ENCODE peak calls at places on chromosomes 16 and 17, in seven cellular contexts. J, Y, O, I, B, L and V are unnamed samples.
A peak's percentile ranks its signal among the peaks of the same experiment; 100 is the strongest.

GRCh38 chr17:65664296-65664695 is 102.8 kb upstream of the AXIN2 start:
- DNase-seq in J (no peak), Y (no peak), O (no peak), I (no peak), B (no peak), L (no peak), V (no peak)

GRCh38 chr17:79794659-79795511 is 2.0 kb downstream of the CBX8 start:
- DNase-seq in J (no peak), Y (no peak), O (no peak), I (no peak), B (no peak), L (no peak), V (no peak)

GRCh38 chr16:75097941-75098897 is 18.4 kb downstream of the LDHD start:
- DNase-seq in J (no peak), Y (no peak), O (no peak), I (no peak), B (no peak), L (no peak), V (no peak)

GRCh38 chr17:1488826-1489275 is 3.6 kb downstream of the MYO1C start:
- DNase-seq in J (no peak), Y (no peak), O (no peak), I (no peak), B (no peak), L (no peak), V (no peak)

GRCh38 chr17:39147221-39148185 is 3.9 kb downstream of the PLXDC1 start:
- DNase-seq in J (no peak), Y (no peak), O (no peak), I (no peak), B (no peak), L (no peak), V (no peak)

GRCh38 chr17:6706499-6706898 is 6.7 kb downstream of the SLC13A5 start:
- DNase-seq in J (no peak), Y (no peak), O (no peak), I (no peak), B (no peak), L (no peak), V (no peak)

GRCh38 chr17:28547623-28548416 is 4.6 kb downstream of the UNC119 start:
- DNase-seq in J (peak; percentile 60), Y (peak; percentile 76), O (peak; percentile 92), I (peak; percentile 68), B (peak; percentile 53), L (peak; percentile 73), V (peak; percentile 60)

GRCh38 chr17:49201481-49201927 is 8.9 kb downstream of the GNGT2 start:
- DNase-seq in J (no peak), Y (no peak), O (no peak), I (no peak), B (no peak), L (no peak), V (no peak)

GRCh38 chr16:82846806-82847205 is 220.0 kb downstream of the CDH13 start:
- DNase-seq in J (no peak), Y (no peak), O (no peak), I (no peak), B (no peak), L (no peak), V (no peak)

GRCh38 chr16:56263711-56264608 is 72.7 kb downstream of the GNAO1 start:
- DNase-seq in J (peak; percentile 81), Y (peak; percentile 27), O (peak; percentile 86), I (no peak), B (no peak), L (no peak), V (no peak)

GRCh38 chr17:44376124-44376523 is 12.5 kb upstream of the FAM171A2 start:
- DNase-seq in J (peak; percentile 57), Y (peak; percentile 72), O (peak; percentile 81), I (no peak), B (no peak), L (no peak), V (no peak)

GRCh38 chr16:30948087-30948955 is 547 bp upstream of the ORAI3 start:
- DNase-seq in J (peak; percentile 82), Y (peak; percentile 73), O (peak; percentile 95), I (peak; percentile 92), B (peak; percentile 98), L (no peak), V (no peak)

GRCh38 chr16:56269824-56270684 is 78.8 kb downstream of the GNAO1 start:
- DNase-seq in J (peak; percentile 52), Y (no peak), O (no peak), I (no peak), B (peak; percentile 29), L (no peak), V (no peak)

GRCh38 chr16:31141489-31142108 is 6.1 kb upstream of the PRSS8 start:
- DNase-seq in J (no peak), Y (peak; percentile 20), O (peak; percentile 47), I (no peak), B (no peak), L (no peak), V (no peak)

GRCh38 chr16:70805380-70805779 is 4.4 kb upstream of the VAC14 start:
- DNase-seq in J (no peak), Y (no peak), O (no peak), I (no peak), B (no peak), L (no peak), V (no peak)

GRCh38 chr16:54411555-54411954 is 125.0 kb upstream of the IRX3 start:
- DNase-seq in J (no peak), Y (no peak), O (no peak), I (no peak), B (no peak), L (no peak), V (no peak)

GRCh38 chr16:73022534-73022933 is 25.4 kb downstream of the ZFHX3 start:
- DNase-seq in J (no peak), Y (no peak), O (no peak), I (no peak), B (no peak), L (no peak), V (no peak)

GRCh38 chr17:49995055-49995738 is at the start of gene DLX3:
- DNase-seq in J (no peak), Y (no peak), O (peak; percentile 81), I (no peak), B (peak; percentile 65), L (no peak), V (no peak)

GRCh38 chr17:50986989-50987660 is 121.0 kb upstream of the TOB1 start:
- DNase-seq in J (no peak), Y (no peak), O (no peak), I (no peak), B (no peak), L (no peak), V (no peak)

GRCh38 chr17:74453665-74454196 is 12.7 kb upstream of the CD300A start:
- DNase-seq in J (no peak), Y (peak; percentile 99), O (peak; percentile 99), I (no peak), B (no peak), L (no peak), V (no peak)

GRCh38 chr17:309361-309888 is 43.2 kb downstream of the RPH3AL start:
- DNase-seq in J (peak; percentile 53), Y (peak; percentile 78), O (peak; percentile 86), I (no peak), B (peak; percentile 27), L (no peak), V (no peak)

DNA sequence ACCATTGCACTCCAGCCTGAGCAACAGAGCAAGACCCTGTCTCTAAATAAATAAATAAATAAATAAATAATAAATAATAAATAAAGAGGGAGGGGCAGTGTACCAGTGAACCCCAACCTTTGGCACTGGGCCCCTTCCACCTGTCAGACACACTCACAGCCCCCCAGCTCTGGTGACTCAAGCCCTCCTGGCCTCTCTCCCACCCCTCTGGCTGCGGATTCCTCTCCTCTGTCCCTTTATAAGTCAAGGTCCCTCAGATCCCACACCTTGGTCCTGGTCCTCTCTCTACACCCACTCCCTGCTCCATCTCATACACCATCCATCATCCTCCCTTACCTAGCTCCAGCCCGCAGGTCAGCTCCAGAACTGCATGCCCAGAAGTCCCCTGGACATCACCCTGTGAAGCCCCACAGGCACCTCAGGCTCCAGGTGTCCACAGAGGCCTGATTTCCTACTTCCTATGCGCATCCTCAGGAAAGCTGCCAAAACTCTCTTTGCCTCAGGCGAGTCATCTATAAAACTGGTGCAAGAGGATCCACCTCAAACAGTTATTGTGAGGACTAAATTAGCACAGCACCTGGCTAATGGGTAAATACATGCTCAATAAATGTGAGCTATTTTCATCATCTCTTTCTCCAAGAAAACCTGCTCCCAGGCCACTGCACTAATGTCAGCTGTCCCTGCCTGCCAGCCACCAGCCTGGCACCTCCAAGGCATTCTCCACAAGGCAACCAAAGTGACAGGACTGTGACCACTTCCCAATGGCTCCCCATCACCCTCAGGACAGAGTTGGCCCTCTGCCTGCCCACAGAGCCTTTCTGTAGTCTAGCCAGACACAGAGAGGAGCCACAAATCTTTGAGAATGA is 46.8 kb downstream of the BEAN1 start:
- DNase-seq in J (no peak), Y (no peak), O (no peak), I (no peak), B (no peak), L (no peak), V (no peak)
- TF ChIP-seq SIN3A in J (no peak), Y (no peak), O (no peak), I (no peak), B (no peak), L (no peak), V (no peak)

GRCh38 chr16:1918890-1919679 is 870 bp upstream of the HS3ST6 start:
- DNase-seq in J (no peak), Y (no peak), O (peak; percentile 82), I (no peak), B (no peak), L (no peak), V (no peak)
- TF ChIP-seq SIN3A in J (no peak), Y (no peak), O (no peak), I (no peak), B (no peak), L (no peak), V (no peak)

DNA sequence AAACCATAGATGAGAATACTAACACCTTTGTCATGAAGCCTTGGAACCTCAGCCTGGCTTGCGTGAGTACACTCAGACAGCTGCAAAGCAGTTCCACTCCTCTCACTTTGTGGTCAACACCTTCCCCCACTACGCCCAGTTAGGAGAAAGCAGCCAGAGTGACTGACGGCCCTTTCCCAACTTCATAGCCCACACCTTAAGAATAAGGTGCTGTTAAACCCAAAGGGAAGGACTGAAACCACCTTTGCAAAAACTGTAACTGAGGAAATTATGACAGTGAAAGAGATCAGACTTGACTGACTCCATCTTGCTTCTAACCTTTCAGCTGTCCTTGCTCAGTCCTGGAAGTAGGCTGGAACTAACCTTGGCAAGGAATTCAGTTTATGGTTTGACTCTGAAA is 13.7 kb downstream of the N4BP1 start:
- DNase-seq in J (no peak), Y (no peak), O (no peak), I (no peak), B (no peak), L (no peak), V (no peak)
- TF ChIP-seq SIN3A in J (no peak), Y (no peak), O (no peak), I (no peak), B (no peak), L (no peak), V (no peak)

DNA sequence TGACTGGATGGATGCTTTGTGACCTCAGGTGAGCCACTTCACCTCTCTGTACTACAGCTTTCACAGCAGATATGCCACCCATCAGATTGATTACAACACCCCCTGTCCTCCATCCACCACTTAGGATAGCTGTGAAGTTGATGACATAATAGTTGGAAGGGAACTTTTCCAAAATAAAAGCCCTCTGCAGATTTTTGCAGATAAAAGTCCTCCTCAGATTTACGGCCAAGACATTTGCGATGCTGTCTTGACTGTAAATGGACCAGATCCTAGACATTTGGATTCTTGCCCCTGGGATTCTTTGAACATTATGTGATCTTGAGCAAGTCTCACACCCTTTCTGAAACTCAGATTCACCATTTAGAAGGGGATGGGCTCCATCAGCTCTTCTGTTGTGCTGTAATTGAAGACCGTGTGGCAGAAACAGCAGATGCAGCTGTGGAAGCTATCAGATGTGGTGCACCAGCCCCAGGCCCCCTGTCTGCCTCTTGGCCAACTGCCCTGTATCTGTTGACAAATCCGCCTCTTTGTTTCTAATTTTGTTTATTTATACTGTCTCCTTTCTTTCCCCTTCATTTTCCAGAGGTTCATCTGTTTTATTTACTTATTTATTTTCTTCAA is 153.9 kb upstream of the CACNG3 start:
- DNase-seq in J (no peak), Y (peak; percentile 45), O (peak; percentile 82), I (no peak), B (no peak), L (no peak), V (no peak)
- TF ChIP-seq SIN3A in J (no peak), Y (no peak), O (no peak), I (no peak), B (no peak), L (no peak), V (no peak)